ENCODE peak calls at places on chromosome 3, in nine cellular contexts. E, L, B, D, S, O, M, Z and X are unnamed samples. For H3K9me3 and H3K4me1, the result is how much of the 10 kb centered on the place peaks cover.

GRCh38 chr3:39808467-39809180 is 785 bp upstream of the MYRIP start:
- DNase-seq in S (no peak), Z (peak), M (no peak), D (peak), B (peak), E (no peak), O (no peak), L (no peak), X (peak)

GRCh38 chr3:45021524-45021923 is 4.6 kb upstream of the CLEC3B start:
- DNase-seq in S (peak), E (no peak), Z (no peak), L (no peak), O (no peak), D (no peak), B (peak), M (peak), X (no peak)

GRCh38 chr3:150248116-150248864 is 159.8 kb upstream of the TSC22D2 start:
- DNase-seq in D (no peak), S (no peak), B (no peak), E (no peak), Z (no peak), M (no peak), O (no peak), L (peak), X (no peak)

GRCh38 chr3:54079314-54079713 is 43.0 kb upstream of the CACNA2D3 start:
- DNase-seq in S (no peak), Z (peak), L (no peak), O (no peak), E (no peak), B (no peak), D (no peak), M (no peak), X (no peak)

GRCh38 chr3:162956711-162957110 is 1460.1 kb downstream of the OTOL1 start:
- DNase-seq in Z (no peak), M (no peak), S (no peak), E (no peak), B (no peak), O (no peak), D (no peak), L (no peak), X (no peak)

GRCh38 chr3:158272071-158272470 is 162.2 kb downstream of the RSRC1 start:
- DNase-seq in O (no peak), Z (no peak), L (no peak), M (no peak), S (no peak), D (no peak), B (no peak), E (no peak), X (no peak)

GRCh38 chr3:160381470-160381869 is 17.6 kb downstream of the IFT80 start:
- DNase-seq in S (no peak), M (no peak), O (no peak), E (no peak), B (no peak), D (no peak), L (peak), Z (no peak), X (no peak)

GRCh38 chr3:50612973-50613851 is 1.6 kb upstream of the CISH start:
- DNase-seq in B (no peak), D (no peak), Z (no peak), O (no peak), M (no peak), S (peak), E (no peak), L (no peak), X (no peak)

GRCh38 chr3:134060561-134061385 is 31.0 kb upstream of the SLCO2A1 start:
- DNase-seq in D (no peak), E (no peak), Z (peak), S (no peak), L (no peak), M (no peak), O (peak), B (no peak), X (no peak)

GRCh38 chr3:132276228-132276906 is 40.8 kb upstream of the ACP3 start:
- DNase-seq in Z (no peak), O (no peak), B (no peak), M (no peak), S (no peak), L (no peak), E (no peak), D (no peak), X (no peak)

GRCh38 chr3:128309026-128309425 is 155.7 kb downstream of the EEFSEC start:
- DNase-seq in S (no peak), L (no peak), O (no peak), D (no peak), Z (peak), B (peak), M (no peak), E (no peak), X (no peak)

GRCh38 chr3:151305081-151305777 is 11.4 kb downstream of the GPR87 start:
- DNase-seq in E (no peak), M (peak), S (peak), L (peak), Z (peak), D (no peak), B (no peak), O (no peak), X (no peak)

GRCh38 chr3:113495035-113495434 is 19.9 kb downstream of the SPICE1 start:
- DNase-seq in M (no peak), S (no peak), E (no peak), L (peak), B (peak), O (no peak), Z (peak), D (no peak), X (peak)

GRCh38 chr3:173774275-173774674 is 376.7 kb downstream of the NLGN1 start:
- DNase-seq in S (no peak), M (no peak), D (no peak), L (no peak), B (no peak), O (no peak), Z (no peak), E (no peak), X (no peak)

DNA sequence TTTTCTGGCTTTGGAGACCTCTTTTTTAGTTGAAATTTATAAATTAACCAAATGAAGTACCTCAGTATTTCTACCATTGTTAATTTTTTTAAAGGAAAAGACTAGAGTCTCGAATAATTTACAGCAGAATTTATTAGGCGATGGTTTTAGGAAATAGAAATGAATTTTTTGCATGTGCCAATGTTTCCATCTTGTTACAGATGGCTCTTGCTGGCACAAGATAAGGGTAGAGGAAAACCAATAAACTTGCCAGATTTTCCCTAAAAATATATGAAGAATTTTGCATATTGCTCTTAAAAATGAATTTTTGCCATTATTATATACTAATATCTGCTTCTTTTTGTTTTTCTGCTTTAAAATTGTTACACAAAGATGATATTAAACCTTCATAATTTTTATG is 380.7 kb downstream of the NLGN1 start:
- DNase-seq in L (no peak), B (no peak), E (no peak), M (no peak), Z (no peak), S (no peak), D (no peak), O (no peak), X (no peak)
- TF ChIP-seq CTCF in L (no peak), B (no peak), E (no peak), M (no peak), Z (no peak), S (no peak), D (no peak), O (no peak), X (no peak)

GRCh38 chr3:84224262-84224661 is 734.5 kb upstream of the CADM2 start:
- DNase-seq in S (no peak), Z (no peak), D (no peak), O (no peak), M (no peak), B (no peak), L (no peak), E (no peak), X (no peak)
- H3K9me3 ChIP-seq in S (under half), Z (half or more), D (under half), O (half or more), M (under half), B (half or more), L (under half), E (under half), X (half or more)

GRCh38 chr3:30618508-30618907 is 12.1 kb downstream of the TGFBR2 start:
- DNase-seq in B (no peak), M (no peak), D (no peak), S (no peak), Z (no peak), O (no peak), E (no peak), L (no peak), X (no peak)
- H3K4me1 ChIP-seq in B (half or more), M (under half), D (half or more), S (under half), Z (under half), O (half or more), E (half or more), L (under half), X (under half)

DNA sequence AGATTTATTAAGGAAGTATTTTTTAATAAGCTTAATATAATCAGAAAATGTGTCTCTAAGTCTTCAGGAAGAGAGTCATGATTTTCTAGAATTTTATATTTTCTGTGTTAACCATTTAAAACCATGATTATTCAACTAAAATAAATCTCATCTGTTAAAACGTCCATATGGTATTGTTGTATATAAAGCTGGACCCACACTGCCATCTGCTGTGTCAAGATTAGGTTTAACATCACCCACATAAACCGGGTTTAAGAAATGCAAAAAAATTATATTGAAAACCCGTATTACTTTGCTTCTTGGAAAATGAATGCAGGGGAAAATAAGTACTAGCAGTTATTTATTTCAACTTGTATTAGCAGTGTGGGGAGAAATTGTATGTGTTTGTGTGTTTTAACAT is 9.5 kb upstream of the CCDC66 start:
- DNase-seq in D (no peak), M (no peak), Z (no peak), L (no peak), O (no peak), B (no peak), S (no peak), E (no peak), X (no peak)
- TF ChIP-seq CTCF in D (no peak), M (no peak), Z (peak), L (peak), O (no peak), B (no peak), S (no peak), E (no peak), X (no peak)

GRCh38 chr3:1515842-1516241 is 423.0 kb downstream of the CNTN6 start:
- DNase-seq in S (no peak), O (no peak), E (no peak), B (no peak), Z (no peak), L (no peak), M (no peak), D (no peak), X (no peak)

GRCh38 chr3:1513662-1514061 is 420.8 kb downstream of the CNTN6 start:
- DNase-seq in L (no peak), E (no peak), S (no peak), D (no peak), Z (peak), O (no peak), B (no peak), M (no peak), X (no peak)
- H3K9me3 ChIP-seq in L (under half), E (under half), S (under half), D (under half), Z (under half), O (under half), B (under half), M (under half), X (under half)

DNA sequence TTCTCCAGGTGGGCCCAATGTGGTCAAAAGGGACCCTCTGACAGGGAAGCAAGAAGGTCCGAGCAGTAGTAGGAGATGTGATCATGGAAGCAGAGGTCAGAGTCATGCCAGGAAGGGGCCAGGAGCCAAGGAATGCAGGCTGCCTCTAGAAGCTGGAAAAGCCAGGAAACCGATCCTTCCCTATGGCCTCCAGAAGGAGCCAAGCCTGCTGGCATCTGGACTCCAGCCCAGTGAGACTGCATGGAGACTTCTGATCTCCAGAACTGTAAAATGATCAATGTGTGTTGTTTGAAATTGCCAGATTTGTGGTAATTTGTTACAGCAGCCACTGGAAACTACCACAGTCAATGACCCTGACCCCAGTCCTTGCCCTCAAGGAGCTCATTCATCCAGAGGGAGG is 56.8 kb upstream of the SPATA12 start:
- DNase-seq in D (no peak), B (no peak), O (no peak), L (no peak), S (no peak), E (no peak), M (no peak), Z (no peak), X (no peak)
- H3K4me1 ChIP-seq in D (under half), B (under half), O (under half), L (under half), S (under half), E (under half), M (under half), Z (under half), X (under half)

DNA sequence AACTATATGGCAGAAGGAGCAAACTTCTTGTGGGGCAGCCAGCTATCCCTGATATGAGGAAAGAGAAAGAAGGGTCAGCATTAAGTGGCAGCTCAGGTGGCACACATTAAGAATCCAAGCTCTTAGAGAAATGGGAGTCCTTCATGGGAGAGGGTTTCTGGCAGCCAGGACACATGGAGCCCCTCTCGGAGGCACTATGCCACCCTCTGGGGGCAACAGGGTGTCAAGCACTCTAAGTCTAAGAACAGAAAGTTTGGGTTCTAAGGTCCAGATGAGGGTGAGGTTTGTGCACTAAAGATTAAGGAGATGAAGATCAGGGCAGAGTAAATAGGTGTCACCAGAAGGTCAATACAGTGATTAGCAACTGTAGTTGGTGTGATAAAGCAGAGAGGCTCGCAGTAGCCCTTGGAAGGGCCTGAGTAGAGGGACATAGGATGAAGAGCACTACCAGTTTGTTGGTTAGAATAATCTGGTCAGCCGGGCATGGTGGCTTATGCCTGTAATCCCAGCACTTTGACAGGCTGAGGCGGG is 89.3 kb downstream of the ST6GAL1 start:
- DNase-seq in B (no peak), L (no peak), S (no peak), O (no peak), E (no peak), D (no peak), Z (peak), M (no peak), X (no peak)
- TF ChIP-seq CTCF in B (no peak), L (no peak), S (no peak), O (no peak), E (no peak), D (no peak), Z (peak), M (no peak), X (no peak)